ENCODE peak calls at places on chromosomes 5 and 9, in nine cellular contexts. E is hypothalamus; K is lower lobe of right lung; C is coronary artery; N is NAMALWA; M is NCI-H1417 treated with DMSO at 0.1 percent for 48 hours; V is activated naive CD8-positive, alpha-beta T cell treated with anti-CD3 and anti-CD28 coated beads, Interleukin-2, amount 50 U/mL, for 16 hours; J is activated T-cell treated with anti-CD3 and anti-CD28 coated beads for 48 hours; I is head of caudate nucleus. B is an unnamed sample.

GRCh38 chr5:116002116-116002906 is 30.0 kb upstream of the ARL14EPL start:
- DNase-seq in E (no peak), K (no peak), C (no peak), N (no peak), M (no peak), V (no peak), J (no peak), I (no peak), B (no peak)

GRCh38 chr5:19977069-19977468 is 10.9 kb downstream of the CDH18 start:
- DNase-seq in E (no peak), K (no peak), C (no peak), N (no peak), M (no peak), V (no peak), J (no peak), I (no peak), B (no peak)

GRCh38 chr5:157384971-157385709 is 74.9 kb upstream of the NIPAL4 start:
- DNase-seq in E (no peak), K (no peak), C (no peak), N (no peak), M (no peak), V (no peak), J (no peak), I (peak), B (no peak)

GRCh38 chr5:133460172-133460758 is 152.1 kb downstream of the FSTL4 start:
- DNase-seq in E (no peak), K (no peak), C (no peak), N (peak), M (no peak), V (no peak), J (peak), I (peak), B (no peak)

GRCh38 chr9:747567-747966 is 93.9 kb upstream of the DMRT1 start:
- DNase-seq in E (no peak), K (no peak), C (no peak), N (no peak), M (no peak), V (no peak), J (no peak), I (no peak), B (no peak)

GRCh38 chr5:175116466-175117048 is 327.4 kb downstream of the DRD1 start:
- DNase-seq in E (no peak), K (no peak), C (no peak), N (no peak), M (no peak), V (no peak), J (no peak), I (no peak), B (no peak)

GRCh38 chr5:66796306-66797292 is 200.4 kb downstream of the MAST4 start:
- DNase-seq in E (no peak), K (no peak), C (no peak), N (peak), M (no peak), V (no peak), J (no peak), I (no peak), B (no peak)

GRCh38 chr9:13758876-13759275 is 479.4 kb upstream of the MPDZ start:
- DNase-seq in E (no peak), K (no peak), C (no peak), N (no peak), M (no peak), V (no peak), J (no peak), I (no peak), B (no peak)

GRCh38 chr9:36136277-36136893 is at the start of gene GLIPR2:
- DNase-seq in E (peak), K (peak), C (peak), N (peak), M (no peak), V (peak), J (peak), I (peak), B (peak)